ENCODE peak calls at places on chromosomes 4 and X, in five cellular contexts. K is HEK293T; Z is activated CD8-positive, alpha-beta memory T cell treated with anti-CD3 and anti-CD28 coated beads, Interleukin-2, amount 50 U/mL, for 4 hours; U is activated T-helper 1 cell treated with anti-CD3 and anti-CD28 coated beads, Interleukin-12 subunit alpha, Interleukin-12 subunit beta, Interleukin-2, Interleukin-4 antibody, amounts not matched to agents 30 ng/mL and 10 ng/mL and 1 ng/mL, durations not matched to agents 14 hours and 24 hours and 36 hours; Q is pancreas. O is an unnamed sample.

GRCh38 chr4:70518716-70519115 is 347 bp downstream of the AMTN start:
- DNase-seq in U (no peak), K (no peak), Q (no peak), Z (no peak), O (no peak)

GRCh38 chr4:1746265-1746691 is 25.0 kb downstream of the TACC3 start:
- DNase-seq in K (peak), Z (peak), U (peak), Q (peak), O (peak)

GRCh38 chr4:2096073-2096609 is 37.0 kb downstream of the NAT8L start:
- DNase-seq in U (no peak), K (no peak), Z (no peak), Q (no peak), O (no peak)

GRCh38 chr4:14841801-14842748 is 160.2 kb upstream of the CPEB2 start:
- DNase-seq in K (no peak), U (no peak), Q (no peak), Z (no peak), O (no peak)

GRCh38 chrX:132532955-132533354 is 44.1 kb upstream of the MBNL3 start:
- DNase-seq in U (no peak), Z (no peak), K (no peak), Q (no peak), O (no peak)

GRCh38 chr4:183905081-183905592 is at the start of gene STOX2:
- DNase-seq in Z (no peak), K (peak), Q (peak), U (no peak), O (peak)

GRCh38 chr4:180695851-180696250 is 1547.4 kb upstream of the TENM3 start:
- DNase-seq in U (no peak), Z (no peak), Q (no peak), K (no peak), O (no peak)

GRCh38 chrX:41558531-41558930 is 111.4 kb downstream of the NYX start:
- DNase-seq in K (peak), Z (no peak), Q (no peak), U (no peak), O (no peak)

GRCh38 chr4:153781717-153782416 is 7.0 kb downstream of the SFRP2 start:
- DNase-seq in Z (no peak), Q (no peak), U (no peak), K (peak), O (no peak)

GRCh38 chr4:173270312-173271027 is 63.7 kb downstream of the HMGB2 start:
- DNase-seq in K (no peak), Z (no peak), U (no peak), Q (no peak), O (no peak)

GRCh38 chr4:157443537-157443936 is 223.0 kb downstream of the GRIA2 start:
- DNase-seq in Z (no peak), Q (no peak), U (no peak), K (no peak), O (no peak)

GRCh38 chr4:86451560-86452322 is 91.9 kb upstream of the MAPK10 start:
- DNase-seq in Z (no peak), Q (no peak), K (no peak), U (no peak), O (no peak)

GRCh38 chr4:99033956-99034355 is 38.4 kb downstream of the METAP1 start:
- DNase-seq in K (no peak), Q (no peak), Z (no peak), U (no peak), O (no peak)

GRCh38 chr4:113383111-113383785 is 333.8 kb downstream of the ANK2 start:
- DNase-seq in Z (no peak), Q (no peak), U (no peak), K (no peak), O (no peak)

GRCh38 chr4:139872274-139872673 is 206.7 kb downstream of the MGST2 start:
- DNase-seq in Z (no peak), Q (no peak), U (no peak), K (no peak), O (no peak)

GRCh38 chr4:144645621-144646522 is at the start of gene HHIP:
- DNase-seq in Z (peak), Q (peak), K (peak), U (no peak), O (peak)

GRCh38 chrX:134186362-134187121 is 50.4 kb upstream of the CCDC160 start:
- DNase-seq in Z (peak), Q (no peak), K (peak), U (peak), O (peak)

GRCh38 chr4:8159522-8160232 is 1.1 kb upstream of the ABLIM2 start:
- DNase-seq in U (no peak), Z (no peak), Q (no peak), K (no peak), O (no peak)

GRCh38 chr4:1055721-1056590 is 44.5 kb downstream of the FGFRL1 start:
- DNase-seq in U (peak), Q (no peak), Z (peak), K (no peak), O (peak)

GRCh38 chr4:138959421-138959820 is 56.2 kb upstream of the NOCT start:
- DNase-seq in Q (no peak), K (no peak), U (no peak), Z (no peak), O (no peak)

GRCh38 chrX:1932231-1932630 is 317.4 kb downstream of the ASMT start:
- DNase-seq in Q (no peak), U (no peak), Z (no peak), K (no peak), O (no peak)

GRCh38 chrX:72316408-72317079 is 10.8 kb upstream of the CITED1 start:
- DNase-seq in U (no peak), K (no peak), Q (no peak), Z (no peak), O (no peak)

GRCh38 chrX:12701625-12702024 is 89.6 kb upstream of the PRPS2 start:
- DNase-seq in Q (peak), U (peak), Z (no peak), K (peak), O (peak)

GRCh38 chr4:140004580-140005314 is 149.2 kb downstream of the MAML3 start:
- DNase-seq in Z (no peak), Q (peak), U (no peak), K (no peak), O (no peak)

GRCh38 chr4:153138736-153139135 is 65.5 kb upstream of the TRIM2 start:
- DNase-seq in K (no peak), U (no peak), Q (no peak), Z (no peak), O (no peak)

GRCh38 chr4:122045533-122045932 is 93.7 kb upstream of the TRPC3 start:
- DNase-seq in Z (no peak), K (peak), Q (no peak), U (no peak), O (no peak)

GRCh38 chr4:183960021-183960420 is 54.9 kb downstream of the STOX2 start:
- DNase-seq in Z (no peak), K (peak), Q (peak), U (no peak), O (peak)

GRCh38 chrX:111759676-111760075 is 78.7 kb downstream of the ALG13 start:
- DNase-seq in Q (no peak), Z (no peak), U (no peak), K (no peak), O (no peak)

GRCh38 chrX:10529344-10529743 is 91.0 kb downstream of the MID1 start:
- DNase-seq in K (no peak), Z (no peak), U (no peak), Q (no peak), O (no peak)

GRCh38 chr4:2787230-2788100 is 5.4 kb upstream of the SH3BP2 start:
- DNase-seq in Q (no peak), U (peak), Z (peak), K (no peak), O (peak)

GRCh38 chr4:7387925-7388324 is 46.8 kb downstream of the PSAPL1 start:
- DNase-seq in U (no peak), Z (no peak), Q (peak), K (no peak), O (no peak)

GRCh38 chr4:56937262-56937661 is 29.6 kb downstream of the REST start:
- DNase-seq in Q (no peak), Z (no peak), K (no peak), U (no peak), O (no peak)

GRCh38 chrX:152276277-152276676 is 137.9 kb upstream of the MAGEA10 start:
- DNase-seq in Q (no peak), K (no peak), Z (no peak), U (no peak), O (no peak)

GRCh38 chrX:76014321-76014720 is 158.5 kb upstream of the PBDC1 start:
- DNase-seq in Q (no peak), Z (no peak), U (no peak), K (no peak), O (no peak)

GRCh38 chr4:88137112-88137511 is 21.3 kb downstream of the ABCG2 start:
- DNase-seq in U (no peak), Q (no peak), K (no peak), Z (no peak), O (no peak)